ENCODE peak calls at places on chromosomes 6 and 20, in six cellular contexts. X is activated CD4-positive, alpha-beta T cell treated with anti-CD3 and anti-CD28 coated beads for 48 hours; S is stimulated activated CD8-positive, alpha-beta memory T cell treated with anti-CD3 and anti-CD28 coated beads, Interleukin-2, amount 100 ng/mL, for 48 hours; K is nephron progenitor cell; B is HAP-1; V is stimulated activated CD4-positive, alpha-beta T cell treated with anti-CD3 and anti-CD28 coated beads, Interleukin-12 subunit alpha, Interleukin-12 subunit beta, amount 100 ng/mL, for 4 hours. L is an unnamed sample.

GRCh38 chr6:108942556-108943492 is 94.6 kb downstream of the ARMC2 start:
- DNase-seq in X (peak; percentile 67), S (peak; percentile 38), K (no peak), B (no peak), V (peak; percentile 37), L (no peak)

GRCh38 chr6:42928748-42929087 is 562 bp upstream of the CNPY3 start:
- DNase-seq in X (no peak), S (no peak), K (no peak), B (no peak), V (no peak), L (no peak)

GRCh38 chr20:17807670-17808069 is 107.9 kb downstream of the BANF2 start:
- DNase-seq in X (no peak), S (no peak), K (no peak), B (no peak), V (no peak), L (no peak)

GRCh38 chr20:61127311-61128044 is 124.6 kb upstream of the CDH4 start:
- DNase-seq in X (no peak), S (no peak), K (no peak), B (no peak), V (no peak), L (no peak)

GRCh38 chr6:81864124-81864523 is 111.6 kb upstream of the TENT5A start:
- DNase-seq in X (no peak), S (no peak), K (no peak), B (no peak), V (no peak), L (no peak)

GRCh38 chr6:158841358-158841757 is 22.2 kb upstream of the EZR start:
- DNase-seq in X (no peak), S (no peak), K (no peak), B (no peak), V (no peak), L (no peak)

GRCh38 chr6:157873735-157874344 is 50.8 kb downstream of the SNX9 start:
- DNase-seq in X (peak; percentile 93), S (peak; percentile 85), K (peak; percentile 78), B (peak; percentile 85), V (peak; percentile 83), L (peak; percentile 62)

GRCh38 chr6:132456700-132457143 is 55.4 kb upstream of the MOXD1 start:
- DNase-seq in X (no peak), S (no peak), K (peak; percentile 4), B (no peak), V (no peak), L (no peak)

GRCh38 chr6:6515691-6516607 is 72.6 kb upstream of the LY86 start:
- DNase-seq in X (peak; percentile 79), S (peak; percentile 46), K (no peak), B (no peak), V (peak; percentile 24), L (peak; percentile 7)

GRCh38 chr6:54307412-54308036 is 717 bp upstream of the TINAG start:
- DNase-seq in X (no peak), S (no peak), K (no peak), B (no peak), V (no peak), L (no peak)

GRCh38 chr6:165616116-165616515 is 46.9 kb downstream of the PDE10A start:
- DNase-seq in X (no peak), S (no peak), K (no peak), B (no peak), V (no peak), L (no peak)

GRCh38 chr6:37456816-37457560 is 24.0 kb downstream of the CMTR1 start:
- DNase-seq in X (no peak), S (no peak), K (no peak), B (no peak), V (no peak), L (no peak)

GRCh38 chr20:63056236-63057132 is 49.7 kb upstream of the BHLHE23 start:
- DNase-seq in X (peak; percentile 53), S (peak; percentile 37), K (peak; percentile 88), B (peak; percentile 41), V (peak; percentile 45), L (no peak)

GRCh38 chr6:159104931-159105330 is 60.1 kb upstream of the TAGAP start:
- DNase-seq in X (no peak), S (no peak), K (no peak), B (no peak), V (no peak), L (no peak)

GRCh38 chr6:142331075-142331551 is 29.3 kb downstream of the ADGRG6 start:
- DNase-seq in X (peak; percentile 14), S (peak; percentile 5), K (no peak), B (no peak), V (no peak), L (no peak)

GRCh38 chr20:2691127-2691526 is 1.5 kb upstream of the EBF4 start:
- DNase-seq in X (no peak), S (no peak), K (no peak), B (no peak), V (no peak), L (no peak)

GRCh38 chr20:50339196-50339901 is 148.7 kb downstream of the CEBPB start:
- DNase-seq in X (peak; percentile 63), S (peak; percentile 40), K (no peak), B (no peak), V (no peak), L (no peak)

GRCh38 chr6:69138893-69139494 is 503.9 kb downstream of the ADGRB3 start:
- DNase-seq in X (no peak), S (no peak), K (no peak), B (no peak), V (no peak), L (no peak)

GRCh38 chr20:5486377-5487054 is 169.8 kb upstream of the PROKR2 start:
- DNase-seq in X (no peak), S (no peak), K (no peak), B (no peak), V (no peak), L (no peak)

GRCh38 chr6:151143806-151144205 is 96.0 kb upstream of the AKAP12 start:
- DNase-seq in X (no peak), S (no peak), K (no peak), B (no peak), V (no peak), L (no peak)

GRCh38 chr6:48775157-48775556 is 664.2 kb upstream of the PTCHD4 start:
- DNase-seq in X (no peak), S (no peak), K (no peak), B (no peak), V (no peak), L (no peak)

GRCh38 chr6:159311618-159312017 is 142.4 kb downstream of the FNDC1 start:
- DNase-seq in X (peak; percentile 6), S (no peak), K (no peak), B (no peak), V (no peak), L (no peak)

GRCh38 chr6:100138346-100139022 is 144.5 kb upstream of the MCHR2 start:
- DNase-seq in X (no peak), S (no peak), K (no peak), B (no peak), V (no peak), L (no peak)

GRCh38 chr20:37303637-37304036 is 14.2 kb downstream of the MANBAL start:
- DNase-seq in X (no peak), S (no peak), K (no peak), B (no peak), V (no peak), L (no peak)

GRCh38 chr20:39752235-39752876 is 790.2 kb downstream of the DHX35 start:
- DNase-seq in X (no peak), S (no peak), K (no peak), B (no peak), V (no peak), L (no peak)

GRCh38 chr20:63567132-63567381 is 7.0 kb downstream of the HELZ2 start:
- DNase-seq in X (no peak), S (no peak), K (no peak), B (no peak), V (no peak), L (no peak)

GRCh38 chr6:118743744-118744143 is 92.4 kb upstream of the CEP85L start:
- DNase-seq in X (no peak), S (no peak), K (no peak), B (no peak), V (no peak), L (no peak)

GRCh38 chr6:1821188-1822183 is 211.8 kb downstream of the FOXC1 start:
- DNase-seq in X (no peak), S (no peak), K (peak; percentile 53), B (peak; percentile 55), V (no peak), L (no peak)

GRCh38 chr6:112946051-112946450 is 598.9 kb downstream of the RFPL4B start:
- DNase-seq in X (no peak), S (no peak), K (no peak), B (no peak), V (no peak), L (no peak)

GRCh38 chr6:30037182-30037788 is 23.8 kb upstream of the POLR1H start:
- DNase-seq in X (no peak), S (no peak), K (no peak), B (no peak), V (no peak), L (no peak)

GRCh38 chr6:138564170-138564721 is 65.0 kb upstream of the NHSL1 start:
- DNase-seq in X (no peak), S (no peak), K (no peak), B (no peak), V (no peak), L (no peak)

GRCh38 chr20:52410182-52410647 is 218.6 kb upstream of the ZFP64 start:
- DNase-seq in X (peak; percentile 46), S (no peak), K (no peak), B (no peak), V (peak; percentile 10), L (no peak)

GRCh38 chr6:45663181-45664180 is 285.7 kb upstream of the SUPT3H start:
- DNase-seq in X (peak; percentile 74), S (peak; percentile 31), K (peak; percentile 71), B (no peak), V (peak; percentile 52), L (peak; percentile 33)